ENCODE peak calls at places on chromosomes 6 and 20, in eight cellular contexts. O is SHP77; B is cardiac fibroblast; E is NCI-H1105; U is CD4-positive, alpha-beta T cell; J is stimulated activated CD4-positive, alpha-beta T cell treated with anti-CD3 and anti-CD28 coated beads, Interleukin-12 subunit alpha, Interleukin-12 subunit beta, amount 100 ng/mL, for 4 hours; Y is Ammon's horn; N is Kasumi-1. K is an unnamed sample.

GRCh38 chr6:123967900-123968299 is 164.2 kb downstream of the NKAIN2 start:
- DNase-seq in O (peak; percentile 91), B (no peak), E (peak; percentile 97), U (no peak), J (no peak), Y (no peak), N (no peak), K (no peak)

GRCh38 chr6:69948479-69949114 is 82.2 kb downstream of the COL19A1 start:
- DNase-seq in O (no peak), B (no peak), E (no peak), U (no peak), J (no peak), Y (no peak), N (no peak), K (no peak)

GRCh38 chr6:150209415-150209814 is 66.6 kb downstream of the PPP1R14C start:
- DNase-seq in O (no peak), B (no peak), E (no peak), U (no peak), J (no peak), Y (no peak), N (no peak), K (no peak)

GRCh38 chr20:44422083-44422482 is 53.6 kb upstream of the TTPAL start:
- DNase-seq in O (no peak), B (no peak), E (no peak), U (no peak), J (no peak), Y (no peak), N (no peak), K (no peak)

GRCh38 chr20:24357169-24357568 is 112.3 kb upstream of the SYNDIG1 start:
- DNase-seq in O (peak; percentile 90), B (no peak), E (no peak), U (no peak), J (no peak), Y (no peak), N (no peak), K (no peak)

GRCh38 chr20:43379239-43379917 is 78.3 kb upstream of the SRSF6 start:
- DNase-seq in O (no peak), B (peak; percentile 75), E (no peak), U (no peak), J (no peak), Y (no peak), N (no peak), K (peak; percentile 72)

GRCh38 chr6:148240866-148241477 is 101.7 kb upstream of the SASH1 start:
- DNase-seq in O (no peak), B (peak; percentile 51), E (no peak), U (no peak), J (no peak), Y (no peak), N (no peak), K (no peak)

GRCh38 chr6:151254451-151255081 is 14.8 kb downstream of the AKAP12 start:
- DNase-seq in O (no peak), B (peak; percentile 80), E (no peak), U (no peak), J (no peak), Y (no peak), N (no peak), K (no peak)

GRCh38 chr20:63560333-63560805 is 6.4 kb downstream of the FNDC11 start:
- DNase-seq in O (no peak), B (no peak), E (no peak), U (no peak), J (no peak), Y (no peak), N (no peak), K (no peak)

GRCh38 chr20:15937179-15937578 is 636.1 kb downstream of the KIF16B start:
- DNase-seq in O (no peak), B (no peak), E (no peak), U (no peak), J (no peak), Y (peak; percentile 51), N (peak; percentile 61), K (no peak)

GRCh38 chr20:61400499-61400898 is 148.4 kb downstream of the CDH4 start:
- DNase-seq in O (no peak), B (no peak), E (no peak), U (no peak), J (no peak), Y (no peak), N (no peak), K (no peak)

GRCh38 chr20:1280421-1281102 is 14.5 kb downstream of the SNPH start:
- DNase-seq in O (no peak), B (peak; percentile 18), E (no peak), U (no peak), J (no peak), Y (no peak), N (no peak), K (no peak)

GRCh38 chr6:113969888-113970807 is 800 bp downstream of the HDAC2 start:
- DNase-seq in O (peak; percentile 38), B (peak; percentile 38), E (peak; percentile 42), U (peak; percentile 25), J (peak; percentile 44), Y (peak; percentile 52), N (peak; percentile 58), K (no peak)

GRCh38 chr20:25020345-25020744 is 27.8 kb upstream of the APMAP start:
- DNase-seq in O (no peak), B (no peak), E (no peak), U (no peak), J (no peak), Y (no peak), N (no peak), K (no peak)

GRCh38 chr6:163281661-163282060 is 132.9 kb upstream of the QKI start:
- DNase-seq in O (no peak), B (no peak), E (no peak), U (no peak), J (no peak), Y (no peak), N (no peak), K (no peak)

GRCh38 chr6:7267521-7268091 is 45.4 kb downstream of the SSR1 start:
- DNase-seq in O (no peak), B (peak; percentile 90), E (peak; percentile 28), U (no peak), J (no peak), Y (peak; percentile 83), N (no peak), K (peak; percentile 93)

GRCh38 chr20:62412194-62413024 is 5.3 kb upstream of the CABLES2 start:
- DNase-seq in O (no peak), B (no peak), E (no peak), U (no peak), J (no peak), Y (no peak), N (no peak), K (no peak)

GRCh38 chr6:124927806-124928205 is 34.4 kb upstream of the RNF217 start:
- DNase-seq in O (no peak), B (no peak), E (no peak), U (no peak), J (no peak), Y (no peak), N (no peak), K (no peak)

GRCh38 chr6:139587469-139587868 is 213.0 kb upstream of the CITED2 start:
- DNase-seq in O (no peak), B (peak; percentile 79), E (no peak), U (no peak), J (no peak), Y (no peak), N (no peak), K (no peak)

GRCh38 chr6:20492099-20492498 is 42.2 kb upstream of the CDKAL1 start:
- DNase-seq in O (no peak), B (no peak), E (no peak), U (no peak), J (no peak), Y (no peak), N (no peak), K (no peak)

K was measured in stromal cell of bone marrow.